ENCODE peak calls at places on chromosomes 1 and 21, in six cellular contexts. A is ascending aorta; H is DND-41; C is CD8-positive, alpha-beta T cell; T is mammary epithelial cell; Z is right lobe of liver. D is an unnamed sample.

GRCh38 chr1:30589083-30589482 is 134.3 kb downstream of the MATN1 start:
- DNase-seq in A (no peak), H (no peak), C (no peak), T (peak), Z (no peak), D (no peak)

GRCh38 chr1:226989081-226989747 is 49.1 kb downstream of the COQ8A start:
- DNase-seq in A (no peak), H (no peak), C (no peak), T (no peak), Z (no peak), D (no peak)

GRCh38 chr1:167738158-167738557 is 16.4 kb downstream of the MPZL1 start:
- DNase-seq in A (no peak), H (no peak), C (no peak), T (no peak), Z (no peak), D (no peak)

GRCh38 chr1:91559046-91559750 is 58.5 kb downstream of the CDC7 start:
- DNase-seq in A (no peak), H (no peak), C (no peak), T (no peak), Z (no peak), D (no peak)

GRCh38 chr1:38693031-38693430 is 166.5 kb downstream of the RRAGC start:
- DNase-seq in A (no peak), H (no peak), C (no peak), T (no peak), Z (no peak), D (no peak)

GRCh38 chr1:66996018-66996682 is 57.8 kb downstream of the SLC35D1 start:
- DNase-seq in A (peak), H (peak), C (peak), T (peak), Z (no peak), D (peak)

GRCh38 chr1:56435434-56436337 is 143.7 kb downstream of the PLPP3 start:
- DNase-seq in A (no peak), H (no peak), C (no peak), T (no peak), Z (no peak), D (peak)

GRCh38 chr21:42336065-42336464 is 14.7 kb downstream of the TFF2 start:
- DNase-seq in A (no peak), H (no peak), C (no peak), T (peak), Z (peak), D (peak)

GRCh38 chr1:116819081-116819480 is 64.9 kb downstream of the CD2 start:
- DNase-seq in A (no peak), H (no peak), C (no peak), T (peak), Z (no peak), D (no peak)

GRCh38 chr1:56416385-56416972 is 162.9 kb downstream of the PLPP3 start:
- DNase-seq in A (no peak), H (no peak), C (no peak), T (no peak), Z (no peak), D (no peak)

GRCh38 chr1:87394462-87394861 is 65.8 kb downstream of the LMO4 start:
- DNase-seq in A (no peak), H (no peak), C (no peak), T (no peak), Z (no peak), D (peak)

GRCh38 chr1:212926364-212926757 is 24.0 kb upstream of the VASH2 start:
- DNase-seq in A (no peak), H (no peak), C (no peak), T (no peak), Z (no peak), D (no peak)

GRCh38 chr1:239587066-239587465 is 200.7 kb downstream of the CHRM3 start:
- DNase-seq in A (no peak), H (peak), C (peak), T (no peak), Z (no peak), D (no peak)

GRCh38 chr1:160096491-160097116 is 1.8 kb downstream of the IGSF8 start:
- DNase-seq in A (peak), H (no peak), C (no peak), T (peak), Z (peak), D (peak)

GRCh38 chr1:179187708-179188471 is 41.6 kb downstream of the ABL2 start:
- DNase-seq in A (no peak), H (no peak), C (no peak), T (no peak), Z (no peak), D (no peak)

GRCh38 chr1:91402023-91402422 is 2.6 kb downstream of the HFM1 start:
- DNase-seq in A (no peak), H (no peak), C (no peak), T (peak), Z (no peak), D (peak)

GRCh38 chr1:162385280-162385623 is 3.7 kb downstream of the C1orf226 start:
- DNase-seq in A (no peak), H (no peak), C (no peak), T (no peak), Z (no peak), D (no peak)

GRCh38 chr1:38071530-38072266 is 25.1 kb upstream of the POU3F1 start:
- DNase-seq in A (no peak), H (no peak), C (no peak), T (peak), Z (no peak), D (no peak)

GRCh38 chr1:154998818-154999650 is 3.6 kb upstream of the ZBTB7B start:
- DNase-seq in A (peak), H (peak), C (peak), T (peak), Z (peak), D (peak)

GRCh38 chr1:70084314-70084915 is 121.0 kb downstream of the LRRC40 start:
- DNase-seq in A (no peak), H (no peak), C (no peak), T (peak), Z (no peak), D (peak)

GRCh38 chr1:183185941-183186490 is at the start of gene LAMC2:
- DNase-seq in A (no peak), H (no peak), C (no peak), T (peak), Z (no peak), D (no peak)

GRCh38 chr21:36749935-36750578 is 51.1 kb downstream of the SIM2 start:
- DNase-seq in A (no peak), H (no peak), C (no peak), T (no peak), Z (no peak), D (peak)

GRCh38 chr1:162108426-162108825 is 38.9 kb downstream of the NOS1AP start:
- DNase-seq in A (no peak), H (no peak), C (no peak), T (no peak), Z (no peak), D (no peak)

GRCh38 chr1:201364808-201365105 is 12.7 kb downstream of the TNNT2 start:
- DNase-seq in A (no peak), H (no peak), C (no peak), T (no peak), Z (no peak), D (no peak)

GRCh38 chr21:29372063-29372802 is 73.5 kb downstream of the BACH1 start:
- DNase-seq in A (peak), H (peak), C (peak), T (peak), Z (peak), D (peak)

GRCh38 chr1:208031932-208032320 is 121.0 kb upstream of the CD34 start:
- DNase-seq in A (no peak), H (no peak), C (no peak), T (no peak), Z (no peak), D (no peak)

GRCh38 chr1:203306970-203307541 is 1.7 kb downstream of the BTG2 start:
- DNase-seq in A (no peak), H (no peak), C (no peak), T (peak), Z (no peak), D (no peak)

GRCh38 chr1:6412896-6413295 is 6.8 kb downstream of the HES2 start:
- DNase-seq in A (no peak), H (no peak), C (no peak), T (peak), Z (no peak), D (no peak)

GRCh38 chr1:27102707-27103468 is 52.0 kb downstream of the SLC9A1 start:
- DNase-seq in A (peak), H (peak), C (peak), T (peak), Z (peak), D (peak)

GRCh38 chr1:228212966-228213844 is 5.4 kb downstream of the OBSCN start:
- DNase-seq in A (peak), H (peak), C (peak), T (peak), Z (peak), D (peak)

GRCh38 chr1:37497832-37498231 is 16.7 kb downstream of the MEAF6 start:
- DNase-seq in A (no peak), H (no peak), C (no peak), T (no peak), Z (peak), D (no peak)

GRCh38 chr1:200641175-200641489 is 20.6 kb upstream of the KIF14 start:
- DNase-seq in A (no peak), H (no peak), C (no peak), T (no peak), Z (no peak), D (peak)

GRCh38 chr1:205662791-205663190 is 17.5 kb downstream of the SLC45A3 start:
- DNase-seq in A (no peak), H (no peak), C (no peak), T (no peak), Z (no peak), D (no peak)

GRCh38 chr1:121546830-121547680 is 362.3 kb downstream of the SRGAP2C start:
- DNase-seq in A (no peak), H (no peak), C (no peak), T (peak), Z (no peak), D (no peak)

GRCh38 chr1:30366914-30367313 is 356.5 kb downstream of the MATN1 start:
- DNase-seq in A (no peak), H (no peak), C (no peak), T (no peak), Z (no peak), D (no peak)

GRCh38 chr1:24955161-24955560 is 25.1 kb upstream of the RUNX3 start:
- DNase-seq in A (no peak), H (peak), C (peak), T (peak), Z (no peak), D (no peak)

DNA sequence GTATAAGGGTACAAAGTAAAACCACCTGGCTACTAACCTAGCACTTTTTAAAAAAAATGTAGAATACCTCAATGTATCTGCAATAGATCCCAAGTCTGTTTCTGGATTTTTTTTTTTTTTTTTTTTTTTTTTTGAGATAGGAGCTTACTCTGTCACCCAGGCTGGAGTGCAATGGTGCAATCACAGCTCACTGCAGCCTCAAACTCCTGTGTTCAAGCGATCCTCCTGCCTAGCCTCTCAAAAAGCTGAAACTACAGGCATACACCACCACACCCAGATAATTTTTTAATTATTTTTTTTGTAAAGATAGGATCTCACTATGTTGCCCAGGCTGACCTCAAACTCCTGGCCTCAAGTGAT is 537.5 kb upstream of the CAMK1G start:
- DNase-seq in A (no peak), H (no peak), C (no peak), T (no peak), Z (no peak), D (no peak)
- H3K27ac ChIP-seq in A (no peak), H (no peak), C (no peak), T (no peak), Z (no peak), D (no peak)

DNA sequence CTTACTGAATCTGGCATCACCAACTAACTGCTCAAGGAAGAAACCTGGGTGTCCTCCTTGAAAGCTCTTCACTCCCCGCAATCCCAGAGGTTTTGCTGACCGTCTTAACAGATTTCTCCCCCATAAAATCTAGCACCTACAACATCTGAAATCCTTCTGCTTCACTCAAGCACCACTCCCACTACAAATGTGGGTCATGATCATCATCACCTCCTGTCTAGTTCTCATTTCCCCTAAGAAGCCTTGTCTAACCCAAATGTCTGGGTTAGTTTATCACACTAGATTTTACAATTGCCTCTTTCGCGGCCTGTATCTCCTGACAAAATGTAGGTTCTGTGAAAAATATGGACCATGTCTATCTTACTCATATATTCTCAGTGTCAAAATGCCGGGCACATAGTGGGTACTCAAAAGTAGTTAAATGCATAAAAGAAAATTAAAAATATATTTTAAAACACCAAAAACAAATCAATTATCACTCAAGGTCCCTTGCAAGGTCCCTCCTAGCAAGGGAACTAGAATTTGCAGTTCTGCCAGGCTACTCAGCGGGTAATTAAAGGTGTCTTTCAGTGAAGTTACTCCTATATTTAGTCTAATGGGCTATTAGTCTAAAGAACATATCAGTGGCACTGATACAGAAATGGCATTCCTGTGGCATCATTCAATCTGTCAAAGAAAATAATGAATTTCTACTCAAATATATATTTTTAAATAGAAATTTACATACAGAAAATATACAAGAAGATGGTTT is 19.6 kb downstream of the C21orf91 start:
- DNase-seq in A (no peak), H (no peak), C (no peak), T (no peak), Z (no peak), D (no peak)
- H3K27ac ChIP-seq in A (no peak), H (no peak), C (no peak), T (no peak), Z (no peak), D (no peak)

DNA sequence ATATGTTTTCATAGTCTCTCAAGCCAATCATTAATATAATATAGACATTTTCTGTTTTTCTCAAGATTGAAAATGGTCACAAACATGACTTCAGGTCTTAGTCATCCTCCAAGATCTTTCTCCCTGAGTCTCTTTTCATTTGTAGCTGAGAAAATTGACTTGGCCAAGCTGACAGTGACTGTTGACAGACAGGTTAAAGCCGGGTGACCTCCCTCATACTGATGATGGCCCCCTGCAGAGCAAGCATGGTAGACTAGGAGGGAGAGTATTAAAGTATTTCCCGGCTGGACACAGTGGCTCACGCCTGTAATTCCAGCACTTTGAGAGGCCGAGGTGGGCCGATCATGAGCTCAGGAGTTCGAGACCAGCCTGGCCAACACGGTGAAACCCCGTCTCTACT is 6.8 kb upstream of the KIAA1614 start:
- DNase-seq in A (no peak), H (no peak), C (no peak), T (no peak), Z (no peak), D (no peak)
- H3K27ac ChIP-seq in A (no peak), H (no peak), C (no peak), T (no peak), Z (no peak), D (no peak)

DNA sequence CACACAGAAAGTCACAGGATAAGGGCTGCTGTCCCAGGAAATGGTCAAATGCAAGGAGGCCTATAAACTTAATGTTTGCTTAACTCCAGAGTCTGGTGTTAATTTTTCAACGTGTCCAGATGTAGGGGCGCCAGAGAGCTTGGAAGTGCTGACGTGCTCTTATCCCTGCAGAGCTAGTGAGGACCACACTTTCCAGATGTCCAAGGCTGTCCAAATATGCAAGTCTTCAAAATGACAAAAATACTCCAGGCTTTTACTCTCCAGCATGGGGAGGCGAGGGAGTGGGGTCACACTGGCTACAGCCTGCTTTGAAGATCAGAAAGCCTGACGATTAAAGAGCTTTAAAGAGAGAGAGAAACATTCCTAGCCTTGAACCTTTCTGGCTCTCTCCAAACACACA is 57.6 kb downstream of the ABCA4 start:
- DNase-seq in A (no peak), H (no peak), C (no peak), T (no peak), Z (no peak), D (peak)
- H3K27ac ChIP-seq in A (no peak), H (no peak), C (no peak), T (no peak), Z (no peak), D (no peak)

GRCh38 chr1:184536246-184536985 is 149.6 kb downstream of the C1orf21 start:
- DNase-seq in A (no peak), H (no peak), C (no peak), T (no peak), Z (no peak), D (no peak)
- H3K27ac ChIP-seq in A (peak), H (no peak), C (no peak), T (no peak), Z (no peak), D (no peak)

GRCh38 chr1:35449334-35450008 is 107.7 kb downstream of the KIAA0319L start:
- DNase-seq in A (no peak), H (no peak), C (no peak), T (peak), Z (no peak), D (peak)
- H3K27ac ChIP-seq in A (no peak), H (no peak), C (no peak), T (peak), Z (no peak), D (no peak)

GRCh38 chr1:153357076-153357852 is 390 bp upstream of the S100A9 start:
- DNase-seq in A (peak), H (no peak), C (no peak), T (peak), Z (peak), D (no peak)
- H3K27ac ChIP-seq in A (no peak), H (no peak), C (no peak), T (peak), Z (peak), D (no peak)

GRCh38 chr1:230219174-230220067 is 152.4 kb downstream of the GALNT2 start:
- DNase-seq in A (no peak), H (no peak), C (no peak), T (no peak), Z (no peak), D (no peak)

GRCh38 chr1:230220907-230221306 is 153.9 kb downstream of the GALNT2 start:
- DNase-seq in A (no peak), H (no peak), C (no peak), T (no peak), Z (no peak), D (no peak)

GRCh38 chr1:230220478-230220877 is 153.4 kb downstream of the GALNT2 start:
- DNase-seq in A (no peak), H (no peak), C (no peak), T (no peak), Z (no peak), D (no peak)

GRCh38 chr1:230215529-230215928 is 148.5 kb downstream of the GALNT2 start:
- DNase-seq in A (no peak), H (no peak), C (no peak), T (no peak), Z (no peak), D (no peak)

DNA sequence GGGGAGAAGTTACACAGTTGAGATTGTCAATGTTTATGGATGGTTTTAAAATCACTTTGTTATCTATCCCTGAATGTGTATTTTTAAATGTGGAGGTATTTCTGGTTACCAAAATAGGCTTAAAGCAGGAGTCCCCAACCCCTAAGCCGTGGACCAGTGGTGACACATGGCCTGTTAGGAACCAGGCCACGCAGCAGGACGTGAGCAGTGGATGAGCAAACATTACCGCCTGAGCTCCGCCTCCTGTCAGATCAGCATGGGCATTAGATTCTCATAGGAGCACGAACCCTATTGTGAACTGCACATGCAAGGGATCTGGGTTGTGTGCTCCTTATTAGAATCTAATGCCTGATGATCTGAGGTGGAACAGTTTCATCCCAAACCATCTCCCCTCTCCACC is 151.6 kb downstream of the GALNT2 start:
- DNase-seq in A (no peak), H (no peak), C (no peak), T (no peak), Z (no peak), D (no peak)
- H3K27ac ChIP-seq in A (peak), H (no peak), C (no peak), T (no peak), Z (no peak), D (no peak)

DNA sequence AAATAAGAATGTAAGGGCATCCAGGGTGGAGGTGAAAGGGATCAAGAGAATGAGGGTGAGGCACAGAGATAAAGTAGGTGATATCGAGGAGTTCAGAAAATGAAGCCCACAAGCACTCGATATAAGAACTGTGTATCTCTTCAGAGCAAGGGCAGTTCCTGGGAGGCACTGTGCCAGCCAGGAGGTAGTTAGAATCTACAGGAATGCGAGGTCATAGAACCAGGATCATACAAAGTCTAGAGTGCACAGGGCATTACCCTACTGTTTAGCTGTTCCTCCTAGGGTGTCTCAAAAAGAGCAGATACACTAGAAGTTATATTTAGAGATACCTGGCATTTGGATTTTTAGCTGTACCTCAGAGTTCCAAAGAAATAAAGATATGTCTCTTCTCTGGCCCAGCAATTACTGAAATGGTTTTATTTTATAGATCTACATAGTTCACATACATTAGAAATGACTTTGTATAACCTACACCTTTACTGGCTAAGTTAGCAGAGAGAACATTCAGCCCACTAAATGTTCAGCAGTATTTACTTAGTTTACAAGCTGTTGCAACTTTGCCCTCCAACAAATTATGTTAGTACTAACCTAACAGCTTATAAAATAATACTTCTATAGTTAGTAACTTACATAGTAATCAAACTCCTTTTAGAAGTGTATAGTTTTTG is 1.6 kb downstream of the OVAAL start:
- DNase-seq in A (no peak), H (no peak), C (no peak), T (no peak), Z (no peak), D (no peak)
- H3K27ac ChIP-seq in A (peak), H (no peak), C (no peak), T (no peak), Z (no peak), D (peak)